ENCODE peak calls at places on chromosomes 1 and 21, in four cellular contexts. H is Kasumi-1; W is GM03348; C is CD8-positive, alpha-beta memory T cell. S is an unnamed sample.

GRCh38 chr1:168260393-168260792 is 20.3 kb upstream of the TBX19 start:
- DNase-seq in H (no peak), W (no peak), C (no peak), S (no peak)

GRCh38 chr1:46410156-46411009 is 16.3 kb downstream of the FAAH start:
- DNase-seq in C (no peak), W (no peak), H (no peak), S (no peak)

GRCh38 chr1:183165456-183165855 is 20.6 kb upstream of the LAMC2 start:
- DNase-seq in C (no peak), W (no peak), H (no peak), S (no peak)

GRCh38 chr1:229664133-229664689 is 38.2 kb downstream of the URB2 start:
- DNase-seq in W (no peak), H (no peak), C (peak), S (peak)

GRCh38 chr1:26083246-26083645 is 15.8 kb upstream of the TRIM63 start:
- DNase-seq in H (no peak), W (peak), C (no peak), S (no peak)

GRCh38 chr1:228215663-228216116 is 7.8 kb downstream of the OBSCN start:
- DNase-seq in W (no peak), H (no peak), C (no peak), S (no peak)

GRCh38 chr1:40944326-40944725 is 35.2 kb upstream of the CTPS1 start:
- DNase-seq in W (no peak), C (no peak), H (no peak), S (no peak)

GRCh38 chr1:229227298-229227919 is 43.5 kb upstream of the RAB4A start:
- DNase-seq in W (peak), C (peak), H (peak), S (peak)

GRCh38 chr1:23122023-23122738 is 46.5 kb downstream of the LUZP1 start:
- DNase-seq in H (peak), C (no peak), W (peak), S (no peak)

GRCh38 chr1:180614746-180615145 is 17.1 kb upstream of the XPR1 start:
- DNase-seq in H (no peak), W (no peak), C (no peak), S (no peak)

GRCh38 chr1:36392836-36393235 is 4.9 kb downstream of the LSM10 start:
- DNase-seq in H (no peak), W (no peak), C (no peak), S (no peak)

GRCh38 chr21:27269646-27270045 is 302.8 kb upstream of the ADAMTS5 start:
- DNase-seq in H (peak), C (no peak), W (peak), S (no peak)

GRCh38 chr1:227894831-227895451 is 52.8 kb downstream of the WNT9A start:
- DNase-seq in C (no peak), H (no peak), W (no peak), S (no peak)

GRCh38 chr21:31517664-31518402 is 141.7 kb upstream of the SOD1 start:
- DNase-seq in H (no peak), C (no peak), W (no peak), S (no peak)

GRCh38 chr1:94334156-94334555 is 84.0 kb upstream of the ABCD3 start:
- DNase-seq in H (no peak), C (no peak), W (peak), S (no peak)

GRCh38 chr1:111992396-111992985 is 3.0 kb upstream of the KCND3 start:
- DNase-seq in H (no peak), C (no peak), W (no peak), S (no peak)

GRCh38 chr1:194865367-194865766 is 1679.0 kb upstream of the B3GALT2 start:
- DNase-seq in C (no peak), W (no peak), H (no peak), S (no peak)

GRCh38 chr1:150236614-150236934 is 662 bp upstream of the ANP32E start:
- DNase-seq in W (no peak), C (no peak), H (no peak), S (no peak)

GRCh38 chr1:184389446-184389845 is 2.6 kb downstream of the C1orf21 start:
- DNase-seq in W (no peak), C (no peak), H (no peak), S (no peak)

GRCh38 chr1:205916541-205916940 is 26.7 kb downstream of the SLC26A9 start:
- DNase-seq in H (no peak), W (peak), C (no peak), S (no peak)

GRCh38 chr1:65872258-65872657 is 79.6 kb downstream of the PDE4B start:
- DNase-seq in W (no peak), C (no peak), H (no peak), S (no peak)

S was measured in T-helper 22 cell.